ENCODE peak calls at places on chromosomes 5 and 9, in four cellular contexts. F, G, T and V are unnamed samples. For H3K4me1, the result is how much of the 10 kb centered on the place peaks cover.

GRCh38 chr5:30849801-30850370 is 343.6 kb upstream of the CDH6 start:
- DNase-seq in F (no peak), G (no peak), T (no peak), V (no peak)

GRCh38 chr5:17400724-17401508 is 97.1 kb upstream of the TAF11L2 start:
- DNase-seq in F (no peak), G (no peak), T (no peak), V (no peak)

GRCh38 chr9:93267681-93268505 is 84.0 kb downstream of the WNK2 start:
- DNase-seq in F (peak), G (peak), T (no peak), V (no peak)

GRCh38 chr9:4490705-4491620 is 695 bp downstream of the SLC1A1 start:
- DNase-seq in F (no peak), G (peak), T (no peak), V (peak)

GRCh38 chr9:83794051-83794450 is 23.5 kb downstream of the GKAP1 start:
- DNase-seq in F (no peak), G (no peak), T (no peak), V (no peak)

GRCh38 chr9:15509931-15510788 is 610 bp downstream of the PSIP1 start:
- DNase-seq in F (no peak), G (peak), T (no peak), V (peak)

GRCh38 chr5:134545070-134545868 is 19.8 kb downstream of the JADE2 start:
- DNase-seq in F (no peak), G (no peak), T (no peak), V (peak)

GRCh38 chr5:53249529-53249928 is 140.0 kb upstream of the MOCS2 start:
- DNase-seq in F (no peak), G (no peak), T (no peak), V (no peak)

GRCh38 chr5:33614039-33614438 is 173.3 kb downstream of the TARS1 start:
- DNase-seq in F (no peak), G (no peak), T (no peak), V (no peak)

GRCh38 chr5:170971-171800 is 20.1 kb upstream of the LRRC14B start:
- DNase-seq in F (peak), G (no peak), T (no peak), V (peak)

GRCh38 chr5:151424892-151425523 is 22.4 kb upstream of the SLC36A1 start:
- DNase-seq in F (no peak), G (peak), T (no peak), V (no peak)

GRCh38 chr5:141709704-141710267 is 27.8 kb upstream of the ARAP3 start:
- DNase-seq in F (no peak), G (no peak), T (no peak), V (no peak)

GRCh38 chr9:16069671-16070586 is 517.1 kb downstream of the CCDC171 start:
- DNase-seq in F (no peak), G (no peak), T (no peak), V (no peak)

GRCh38 chr9:101736723-101737122 is 1.7 kb downstream of the GRIN3A start:
- DNase-seq in F (no peak), G (no peak), T (no peak), V (peak)
- H3K4me1 ChIP-seq in F (under half), G (under half), T (under half), V (under half)

GRCh38 chr5:164362835-164363234 is 857.4 kb downstream of the MAT2B start:
- DNase-seq in F (no peak), G (no peak), T (no peak), V (no peak)

GRCh38 chr5:164359931-164360290 is 854.5 kb downstream of the MAT2B start:
- DNase-seq in F (no peak), G (no peak), T (no peak), V (no peak)

GRCh38 chr5:164360589-164360988 is 855.2 kb downstream of the MAT2B start:
- DNase-seq in F (no peak), G (no peak), T (no peak), V (no peak)

GRCh38 chr5:164362021-164362420 is 856.6 kb downstream of the MAT2B start:
- DNase-seq in F (no peak), G (no peak), T (no peak), V (no peak)

DNA sequence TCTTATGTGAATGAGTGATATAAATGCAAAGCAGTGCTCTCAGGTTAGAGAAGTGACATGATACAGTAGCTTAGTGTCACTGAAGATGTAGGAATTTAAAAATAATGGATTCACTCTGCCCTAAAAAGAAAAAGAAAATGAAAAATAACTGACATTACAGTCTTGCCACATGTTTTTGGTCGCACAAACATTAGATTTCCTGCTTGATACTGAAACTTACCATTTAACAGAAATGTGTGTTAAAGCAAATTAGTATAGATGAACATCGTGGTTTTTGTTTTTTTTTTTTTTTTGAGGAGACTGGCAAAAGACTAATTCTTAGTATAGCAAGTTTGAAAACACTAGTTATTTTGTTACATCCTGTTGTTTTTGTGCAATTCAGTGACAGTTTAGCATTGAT is 858.8 kb downstream of the MAT2B start:
- DNase-seq in F (no peak), G (no peak), T (no peak), V (no peak)
- TF ChIP-seq POLR2A in F (no peak), G (no peak), T (no peak), V (no peak)

DNA sequence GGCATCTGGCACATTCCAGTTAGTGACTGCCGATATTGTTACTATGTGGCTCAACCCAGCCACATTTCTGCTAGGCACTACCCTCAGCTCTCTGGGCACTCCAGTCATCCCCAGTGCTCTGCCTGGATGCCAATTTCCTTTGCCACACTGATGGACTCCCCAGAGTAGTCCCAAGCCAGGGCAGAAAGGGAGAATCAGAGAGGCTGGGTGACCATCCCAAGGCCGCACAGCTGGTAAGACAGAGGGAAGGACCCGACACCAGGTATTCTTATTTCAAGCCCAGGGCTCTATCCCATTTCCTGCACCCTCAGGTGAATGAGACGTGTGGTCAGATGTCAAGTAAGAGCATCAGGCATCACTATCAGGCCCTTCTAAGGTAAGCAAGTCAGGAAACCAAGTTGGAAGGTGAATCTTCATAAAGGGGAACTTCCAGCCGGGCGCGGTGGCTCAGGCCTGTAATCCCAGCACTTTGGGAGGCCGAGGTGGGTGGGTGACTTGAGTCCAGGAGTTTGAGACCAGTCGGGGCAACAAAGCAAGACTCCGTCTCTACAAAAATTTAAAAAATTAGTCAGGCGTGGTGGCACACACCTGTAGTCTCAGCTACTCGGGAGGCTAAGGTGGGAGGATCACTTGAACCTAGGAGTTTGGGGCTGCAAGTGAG is 38.6 kb downstream of the SH3PXD2B start:
- DNase-seq in F (no peak), G (peak), T (no peak), V (no peak)
- H3K4me1 ChIP-seq in F (half or more), G (half or more), T (under half), V (half or more)

DNA sequence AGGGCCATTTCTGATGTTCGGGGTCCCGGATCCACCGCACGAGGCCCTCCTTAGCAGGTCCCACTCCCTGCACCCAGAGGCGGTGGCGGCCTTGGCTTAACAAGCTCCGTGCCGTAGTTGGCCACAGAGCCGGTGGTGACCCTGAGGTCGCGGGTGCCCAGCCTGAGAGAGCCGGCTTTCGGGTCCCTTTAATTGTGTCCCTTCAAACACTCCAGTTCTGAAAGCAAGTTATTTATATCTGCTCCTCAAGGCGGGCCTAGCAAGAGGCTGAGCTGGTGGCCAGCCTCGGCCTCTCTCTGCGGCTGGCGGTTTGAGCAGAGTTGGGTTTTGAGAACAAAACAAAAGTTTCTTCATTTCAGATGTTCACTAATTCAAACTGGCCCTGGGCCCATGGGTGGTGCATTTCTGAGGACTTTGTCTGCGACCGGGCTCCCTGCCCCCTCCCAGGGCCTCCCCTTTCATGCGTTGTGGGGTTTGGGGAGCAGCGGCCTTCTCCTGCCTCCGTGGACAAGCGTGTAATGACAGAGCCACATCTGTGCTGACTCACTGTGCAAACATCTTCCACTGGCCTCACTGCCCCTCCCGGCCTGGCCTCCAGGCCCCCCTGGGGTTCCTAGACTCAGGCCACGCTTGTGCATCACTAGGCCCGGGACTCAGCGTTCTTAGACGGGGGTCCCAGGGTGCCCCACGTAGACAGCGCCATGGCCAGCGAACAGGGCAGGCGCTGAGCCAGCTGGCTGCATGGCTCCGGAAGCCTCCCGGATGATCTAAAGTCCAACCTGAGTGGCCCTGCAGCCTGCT is 49.4 kb upstream of the COL5A1 start:
- DNase-seq in F (no peak), G (peak), T (no peak), V (no peak)
- TF ChIP-seq POLR2A in F (no peak), G (no peak), T (no peak), V (no peak)

DNA sequence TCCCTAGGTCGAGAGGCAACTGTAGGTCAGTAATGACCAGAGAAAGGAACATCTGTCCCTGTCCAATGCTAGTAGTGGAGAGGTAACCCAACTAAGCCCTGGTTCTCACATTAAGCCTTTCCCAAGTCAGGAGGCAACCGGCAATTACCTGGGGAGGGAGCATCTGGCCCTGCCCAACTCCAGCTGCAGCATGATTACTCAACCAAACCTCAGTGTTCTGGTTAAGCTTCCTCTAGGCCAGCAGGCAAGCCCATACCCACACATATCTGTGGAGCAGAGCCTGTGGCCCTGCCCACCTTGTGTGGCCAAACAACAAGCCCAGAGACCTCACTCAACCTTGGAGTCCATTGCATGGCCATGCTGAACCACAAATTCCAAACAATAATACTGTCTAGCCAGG is 220.8 kb upstream of the SLC24A2 start:
- DNase-seq in F (no peak), G (no peak), T (no peak), V (no peak)
- H3K4me1 ChIP-seq in F (under half), G (under half), T (under half), V (under half)

DNA sequence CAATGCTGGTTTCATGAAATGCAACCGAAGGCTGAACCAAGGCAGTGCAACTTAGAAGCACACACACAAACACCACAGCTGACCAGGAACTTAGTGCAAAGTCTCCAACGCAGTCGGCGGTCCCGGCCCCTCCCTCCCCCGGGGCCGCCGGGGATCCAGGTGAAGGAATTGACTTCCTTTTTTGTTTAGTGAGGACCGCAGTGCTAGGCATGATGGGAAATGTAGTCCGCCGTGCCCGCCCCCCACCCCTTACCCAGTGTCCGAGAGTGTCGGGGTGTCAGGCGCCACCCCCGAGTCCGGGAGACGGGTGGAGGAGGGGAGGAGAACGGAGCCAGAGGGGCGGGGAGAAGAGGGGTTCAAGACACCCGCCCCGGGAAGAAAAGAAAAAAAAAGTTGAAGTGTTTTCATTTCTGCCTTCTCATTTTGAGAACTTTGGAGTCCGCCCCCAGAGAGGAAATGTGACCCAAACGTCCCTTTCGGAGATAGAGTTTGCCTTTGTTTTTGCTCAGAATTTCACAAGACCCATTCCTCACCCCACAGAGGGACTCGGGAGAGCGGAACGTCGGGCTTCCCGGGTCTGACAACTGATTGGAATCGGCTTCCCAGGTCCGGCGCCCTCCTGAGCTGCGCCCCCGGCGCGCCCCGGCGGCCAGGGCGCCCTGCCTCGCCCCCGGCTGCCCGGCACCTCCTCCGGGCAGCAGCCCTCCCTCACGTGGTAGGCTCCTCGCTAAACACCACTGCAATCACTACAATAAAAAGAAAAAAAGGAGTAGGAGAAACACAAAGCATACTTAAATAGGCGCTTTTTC is 2.0 kb downstream of the IER5L start:
- DNase-seq in F (peak), G (peak), T (peak), V (peak)
- TF ChIP-seq POLR2A in F (peak), G (peak), T (peak), V (no peak)

DNA sequence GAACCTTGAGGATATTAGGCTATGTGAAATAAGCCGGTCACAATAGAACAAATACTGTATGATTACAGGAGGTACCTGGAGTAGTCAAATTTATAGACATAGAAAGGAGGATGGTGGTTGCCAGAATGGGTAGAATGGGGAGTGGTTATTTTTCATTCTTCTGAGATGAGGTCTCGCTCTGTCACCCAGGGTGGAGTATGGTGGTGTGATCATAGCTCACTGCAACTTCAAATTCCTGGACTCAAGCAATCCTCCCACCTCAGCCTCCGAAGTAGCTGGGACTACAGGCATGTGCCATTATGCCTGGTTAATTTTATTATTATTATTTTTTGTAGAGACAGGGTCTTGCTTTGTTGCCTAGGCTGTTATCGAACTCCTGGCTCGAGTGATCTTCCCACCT is 27.1 kb downstream of the SH3PXD2B start:
- DNase-seq in F (no peak), G (no peak), T (no peak), V (no peak)
- H3K4me1 ChIP-seq in F (half or more), G (under half), T (under half), V (half or more)

GRCh38 chr5:181212934-181213333 is 7.9 kb upstream of the TRIM7 start:
- DNase-seq in F (no peak), G (no peak), T (no peak), V (no peak)
- TF ChIP-seq POLR2A in F (no peak), G (no peak), T (no peak), V (no peak)

GRCh38 chr9:124222109-124222508 is 35.6 kb upstream of the NEK6 start:
- DNase-seq in F (no peak), G (no peak), T (no peak), V (no peak)

GRCh38 chr9:124225945-124226344 is 31.8 kb upstream of the NEK6 start:
- DNase-seq in F (no peak), G (no peak), T (no peak), V (no peak)

GRCh38 chr9:124221685-124222084 is 36.1 kb upstream of the NEK6 start:
- DNase-seq in F (no peak), G (no peak), T (no peak), V (no peak)

GRCh38 chr9:124220551-124221451 is 36.9 kb upstream of the NEK6 start:
- DNase-seq in F (no peak), G (no peak), T (no peak), V (peak)

GRCh38 chr9:124222918-124223720 is 34.6 kb upstream of the NEK6 start:
- DNase-seq in F (peak), G (no peak), T (no peak), V (peak)
- H3K4me1 ChIP-seq in F (under half), G (half or more), T (under half), V (under half)